ENCODE peak calls at places on chromosome 16, in seven cellular contexts. E, I, K, B, S, X and C are unnamed samples.

GRCh38 chr16:7140899-7141298 is 191.7 kb upstream of the RBFOX1 start:
- DNase-seq in E (no peak), I (no peak), K (no peak), B (no peak), S (no peak), X (no peak), C (no peak)

GRCh38 chr16:28597692-28598261 is 927 bp upstream of the SULT1A2 start:
- DNase-seq in E (no peak), I (no peak), K (no peak), B (no peak), S (no peak), X (no peak), C (no peak)

GRCh38 chr16:65991149-65991701 is 375.3 kb upstream of the CDH5 start:
- DNase-seq in E (no peak), I (no peak), K (no peak), B (no peak), S (no peak), X (no peak), C (no peak)

GRCh38 chr16:80527297-80527696 is 13.5 kb upstream of the DYNLRB2 start:
- DNase-seq in E (peak), I (no peak), K (no peak), B (no peak), S (peak), X (no peak), C (peak)

GRCh38 chr16:66364117-66364958 is 2.2 kb upstream of the CDH5 start:
- DNase-seq in E (no peak), I (peak), K (peak), B (no peak), S (no peak), X (peak), C (no peak)

GRCh38 chr16:69435977-69436729 is 11.7 kb downstream of the CYB5B start:
- DNase-seq in E (no peak), I (no peak), K (no peak), B (no peak), S (no peak), X (no peak), C (no peak)

GRCh38 chr16:11585460-11586374 is 1.0 kb downstream of the LITAF start:
- DNase-seq in E (no peak), I (no peak), K (no peak), B (no peak), S (no peak), X (peak), C (no peak)

GRCh38 chr16:50497592-50497991 is 50.6 kb upstream of the NKD1 start:
- DNase-seq in E (no peak), I (no peak), K (no peak), B (peak), S (no peak), X (no peak), C (no peak)

GRCh38 chr16:82192665-82193064 is 22.6 kb upstream of the MPHOSPH6 start:
- DNase-seq in E (no peak), I (no peak), K (no peak), B (no peak), S (no peak), X (no peak), C (no peak)

GRCh38 chr16:26371349-26371869 is 679.6 kb downstream of the HS3ST4 start:
- DNase-seq in E (no peak), I (no peak), K (no peak), B (no peak), S (no peak), X (no peak), C (no peak)

GRCh38 chr16:641326-642188 is at the start of gene MCRIP2:
- DNase-seq in E (peak), I (peak), K (peak), B (no peak), S (peak), X (peak), C (peak)

GRCh38 chr16:2296662-2297505 is 29.0 kb upstream of the RNPS1 start:
- DNase-seq in E (no peak), I (no peak), K (no peak), B (no peak), S (peak), X (peak), C (peak)

GRCh38 chr16:87322833-87323726 is 5.9 kb upstream of the C16orf95 start:
- DNase-seq in E (no peak), I (no peak), K (no peak), B (no peak), S (no peak), X (no peak), C (no peak)

GRCh38 chr16:47025641-47026040 is 52.2 kb upstream of the DNAJA2 start:
- DNase-seq in E (no peak), I (no peak), K (no peak), B (no peak), S (no peak), X (no peak), C (no peak)

GRCh38 chr16:23072084-23072599 is 77.1 kb downstream of the USP31 start:
- DNase-seq in E (no peak), I (peak), K (peak), B (no peak), S (no peak), X (peak), C (no peak)

GRCh38 chr16:75246504-75247205 is 4.8 kb downstream of the BCAR1 start:
- DNase-seq in E (no peak), I (no peak), K (no peak), B (no peak), S (no peak), X (no peak), C (no peak)

GRCh38 chr16:75244844-75245758 is 6.3 kb downstream of the BCAR1 start:
- DNase-seq in E (no peak), I (peak), K (peak), B (peak), S (no peak), X (peak), C (no peak)

GRCh38 chr16:75241955-75242354 is 9.5 kb downstream of the BCAR1 start:
- DNase-seq in E (no peak), I (no peak), K (no peak), B (no peak), S (no peak), X (no peak), C (no peak)

GRCh38 chr16:75243667-75244224 is 7.7 kb downstream of the BCAR1 start:
- DNase-seq in E (no peak), I (no peak), K (no peak), B (no peak), S (no peak), X (no peak), C (no peak)

DNA sequence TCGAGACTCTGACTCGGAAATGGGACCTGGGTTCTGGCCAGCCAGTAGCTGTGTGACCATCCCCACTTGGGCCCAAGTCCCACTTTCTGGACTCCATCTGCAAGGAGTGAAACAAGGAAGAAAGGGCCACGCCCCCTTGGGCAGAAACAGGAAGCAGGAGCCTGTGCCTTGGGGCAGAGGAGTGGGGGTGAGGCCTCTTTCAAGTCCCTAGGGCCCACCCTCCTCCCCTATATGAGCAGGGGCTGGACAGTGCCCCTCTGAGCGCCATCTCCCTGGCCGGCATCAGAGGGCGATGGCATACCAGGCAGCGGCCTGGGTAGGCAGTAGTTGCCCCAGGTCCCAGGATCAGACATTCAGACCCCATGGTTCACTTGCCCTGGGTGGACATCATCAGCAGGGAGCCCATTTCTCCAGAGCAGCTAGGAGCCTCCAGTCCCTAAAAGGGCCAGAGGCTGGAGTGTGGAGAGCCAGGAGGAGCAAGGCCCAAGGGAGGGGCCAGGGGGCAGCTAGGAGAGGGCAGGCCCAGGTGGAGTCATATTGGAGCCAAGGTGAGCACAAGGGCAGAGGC is 7.1 kb downstream of the BCAR1 start:
- DNase-seq in E (no peak), I (no peak), K (no peak), B (no peak), S (no peak), X (peak), C (no peak)
- TF ChIP-seq CTCF in E (no peak), I (no peak), K (no peak), B (peak), S (no peak), X (no peak), C (no peak)

DNA sequence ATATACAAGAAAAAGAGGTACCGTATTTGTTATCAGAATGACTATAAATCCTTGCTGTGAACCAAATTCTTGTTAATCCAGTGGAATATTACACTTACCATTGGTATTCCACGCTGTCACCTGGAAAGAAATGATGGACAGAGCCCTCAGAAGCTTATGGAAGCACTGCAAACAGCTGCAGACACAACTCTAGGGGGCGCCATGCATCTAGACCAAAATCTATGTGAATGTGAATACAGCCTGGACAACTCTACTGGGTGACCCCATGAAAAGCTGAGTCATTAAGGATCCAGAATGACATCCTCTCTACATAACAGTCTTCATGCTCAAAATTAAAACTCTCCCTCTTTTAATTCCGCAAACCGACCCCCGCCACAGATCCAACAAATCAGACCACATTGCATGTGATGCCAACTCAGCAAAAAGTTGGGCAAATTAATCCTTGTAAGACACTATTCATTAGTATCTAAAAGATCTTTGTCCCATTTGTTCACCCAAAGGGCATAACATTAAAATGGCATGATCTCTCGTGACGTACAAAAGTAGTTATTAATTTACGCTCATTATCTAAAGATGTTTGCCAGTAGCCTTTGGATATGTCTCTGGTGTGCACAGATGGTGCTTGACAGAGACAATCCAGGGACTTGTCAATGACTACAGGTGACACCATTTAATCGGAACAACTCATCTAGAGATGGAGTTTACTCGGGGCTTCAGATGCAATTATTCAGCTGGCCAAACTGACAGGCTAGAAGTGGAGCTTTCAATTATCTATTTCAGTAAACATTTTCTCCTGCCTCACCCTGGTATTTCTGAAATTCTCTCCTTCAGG is 552.7 kb upstream of the PSMD7 start:
- DNase-seq in E (no peak), I (no peak), K (no peak), B (no peak), S (no peak), X (no peak), C (no peak)
- TF ChIP-seq CTCF in E (peak), I (no peak), K (no peak), B (no peak), S (no peak), X (peak), C (no peak)

DNA sequence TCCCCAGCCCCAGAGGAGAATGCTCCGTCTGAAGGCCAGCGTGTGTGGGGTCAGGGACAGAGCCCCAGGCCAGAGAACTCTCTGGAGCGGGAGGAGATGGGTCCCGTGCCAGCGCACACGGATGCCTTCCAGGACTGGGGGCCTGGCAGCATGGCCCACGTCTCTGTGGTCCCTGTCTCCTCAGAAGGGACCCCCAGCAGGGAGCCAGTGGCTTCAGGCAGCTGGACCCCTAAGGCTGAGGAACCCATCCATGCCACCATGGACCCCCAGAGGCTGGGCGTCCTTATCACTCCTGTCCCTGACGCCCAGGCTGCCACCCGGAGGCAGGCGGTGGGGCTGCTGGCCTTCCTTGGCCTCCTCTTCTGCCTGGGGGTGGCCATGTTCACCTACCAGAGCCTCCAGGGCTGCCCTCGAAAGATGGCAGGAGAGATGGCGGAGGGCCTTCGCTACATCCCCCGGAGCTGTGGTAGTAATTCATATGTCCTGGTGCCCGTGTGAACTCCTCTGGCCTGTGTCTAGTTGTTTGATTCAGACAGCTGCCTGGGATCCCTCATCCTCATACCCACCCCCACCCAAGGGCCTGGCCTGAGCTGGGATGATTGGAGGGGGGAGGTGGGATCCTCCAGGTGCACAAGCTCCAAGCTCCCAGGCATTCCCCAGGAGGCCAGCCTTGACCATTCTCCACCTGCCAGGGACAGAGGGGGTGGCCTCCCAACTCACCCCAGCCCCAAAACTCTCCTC is 10.4 kb downstream of the CX3CL1 start:
- DNase-seq in E (no peak), I (no peak), K (no peak), B (no peak), S (no peak), X (no peak), C (no peak)
- TF ChIP-seq CTCF in E (no peak), I (no peak), K (no peak), B (no peak), S (no peak), X (no peak), C (no peak)

DNA sequence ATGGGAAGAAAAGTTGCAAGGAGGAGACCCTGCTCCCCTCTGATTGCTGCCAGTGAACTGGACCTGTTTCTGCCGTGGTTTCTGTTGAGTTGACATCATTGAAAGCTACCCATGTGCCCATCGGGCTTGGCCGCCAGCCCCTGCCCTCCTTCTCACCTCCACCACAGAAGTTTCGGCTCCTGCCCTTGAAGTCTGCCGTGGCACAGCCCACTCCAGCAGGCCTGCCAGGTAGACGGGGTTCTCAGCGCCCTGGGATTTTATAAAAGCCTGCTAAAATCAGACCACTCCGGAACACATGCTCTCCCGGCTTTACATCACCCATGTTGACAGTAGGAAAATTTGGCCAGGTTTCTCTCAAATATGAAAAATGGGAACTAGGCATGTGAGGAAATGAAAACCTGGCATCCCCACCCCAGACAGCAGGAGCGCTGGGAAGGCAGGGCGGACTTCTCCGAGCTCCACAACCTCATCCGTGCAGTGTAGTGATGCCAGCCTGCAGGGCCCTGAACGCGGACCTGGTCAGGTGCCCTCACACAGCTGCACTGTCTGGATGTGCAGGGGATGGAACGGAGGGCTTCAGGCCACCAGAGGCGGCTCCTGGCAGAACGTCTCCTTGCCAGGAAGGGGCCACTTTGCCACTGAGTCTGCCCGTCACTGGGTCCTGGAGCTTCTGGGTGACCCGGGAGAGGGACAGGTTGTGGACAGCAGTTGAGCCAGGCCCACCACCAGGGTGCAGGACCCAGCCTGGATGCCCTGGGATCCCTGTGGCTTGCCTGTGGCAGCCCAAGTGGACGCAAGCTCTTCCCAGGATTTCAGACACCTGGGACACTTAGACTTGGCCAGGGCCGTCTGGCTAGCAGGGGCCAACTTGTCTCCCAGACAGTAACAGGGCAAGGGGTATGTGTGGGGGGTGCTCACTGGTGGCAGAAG is 6.9 kb upstream of the GSE1 start:
- DNase-seq in E (no peak), I (no peak), K (no peak), B (no peak), S (no peak), X (no peak), C (no peak)
- TF ChIP-seq CTCF in E (no peak), I (no peak), K (no peak), B (no peak), S (no peak), X (no peak), C (no peak)

DNA sequence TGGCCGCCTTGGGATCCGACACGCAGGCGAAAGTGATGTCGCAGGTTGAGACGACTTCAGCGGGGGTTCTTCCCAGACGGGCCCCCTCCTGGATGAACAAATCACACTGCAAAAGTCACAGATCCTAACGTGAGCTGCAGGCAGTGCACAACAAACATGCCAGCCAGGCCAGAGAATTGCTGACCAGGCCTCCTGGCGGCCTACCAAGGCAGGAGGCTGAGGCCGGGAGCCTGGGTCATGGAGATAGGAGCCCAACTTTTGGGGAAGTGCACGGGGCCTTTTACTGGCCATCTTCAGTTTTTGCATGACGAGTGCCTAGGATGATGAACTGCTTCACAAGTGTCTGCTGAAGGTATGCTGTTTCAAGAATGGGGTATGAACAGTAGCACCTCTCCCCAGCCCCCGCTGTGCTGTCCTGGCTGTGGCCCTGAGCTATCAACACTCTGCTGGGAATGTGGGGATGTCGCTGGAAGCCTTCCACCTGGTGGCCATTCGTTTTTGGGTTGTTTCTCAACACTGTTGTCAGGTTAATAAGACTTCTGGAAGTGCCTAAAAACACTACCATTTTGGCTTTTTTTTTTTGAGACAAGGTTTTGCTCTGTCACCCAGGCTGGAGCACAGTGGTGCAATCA is 12.2 kb upstream of the ROGDI start:
- DNase-seq in E (no peak), I (no peak), K (no peak), B (no peak), S (no peak), X (peak), C (no peak)
- TF ChIP-seq CTCF in E (no peak), I (no peak), K (no peak), B (no peak), S (no peak), X (no peak), C (no peak)